ENCODE peak calls at places on chromosomes 16 and 17, in ten cellular contexts. M, H, S, F, E, R, L, P, G and X are unnamed samples. For H3K4me1, the result is how much of the 10 kb centered on the place peaks cover.

GRCh38 chr17:72419866-72420774 is 299.3 kb downstream of the SOX9 start:
- DNase-seq in M (no peak), R (no peak), F (peak), S (peak), E (peak), L (no peak), G (no peak), H (no peak), P (no peak), X (no peak)

GRCh38 chr17:39134878-39135277 is 16.6 kb downstream of the PLXDC1 start:
- DNase-seq in F (no peak), E (peak), R (no peak), S (no peak), H (no peak), G (peak), L (no peak), M (no peak), P (no peak), X (no peak)

GRCh38 chr17:48174833-48175232 is 67.3 kb downstream of the SNX11 start:
- DNase-seq in G (no peak), R (no peak), S (no peak), M (no peak), E (no peak), P (no peak), L (no peak), F (no peak), H (no peak), X (no peak)

GRCh38 chr17:81346908-81347349 is 48.3 kb upstream of the BAHCC1 start:
- DNase-seq in G (peak), M (no peak), L (no peak), S (no peak), H (peak), P (no peak), F (no peak), E (no peak), R (no peak), X (no peak)

GRCh38 chr17:31388770-31389672 is 2.5 kb upstream of the RAB11FIP4 start:
- DNase-seq in H (peak), S (no peak), P (peak), L (peak), F (peak), G (no peak), M (peak), E (peak), R (peak), X (peak)

GRCh38 chr17:28967240-28968135 is 16.2 kb upstream of the PHF12 start:
- DNase-seq in L (no peak), F (no peak), M (no peak), G (no peak), H (no peak), R (no peak), E (no peak), P (no peak), S (no peak), X (peak)

GRCh38 chr17:50139185-50139783 is 9.3 kb upstream of the SAMD14 start:
- DNase-seq in G (peak), F (no peak), P (no peak), M (no peak), E (no peak), L (no peak), S (no peak), H (no peak), R (no peak), X (no peak)

GRCh38 chr16:72840591-72841381 is 207.1 kb downstream of the ZFHX3 start:
- DNase-seq in P (no peak), G (no peak), S (no peak), M (no peak), L (no peak), H (no peak), F (no peak), E (no peak), R (peak), X (no peak)

GRCh38 chr17:58333396-58334207 is 5.0 kb upstream of the TSPOAP1 start:
- DNase-seq in M (no peak), S (no peak), F (no peak), H (peak), E (no peak), R (no peak), P (no peak), G (no peak), L (no peak), X (no peak)

GRCh38 chr17:21200590-21201301 is 13.2 kb downstream of the TMEM11 start:
- DNase-seq in S (no peak), R (no peak), M (no peak), F (no peak), H (no peak), P (no peak), L (no peak), G (peak), E (peak), X (no peak)

GRCh38 chr16:10213748-10214147 is 31.5 kb upstream of the GRIN2A start:
- DNase-seq in L (no peak), R (no peak), P (no peak), G (no peak), F (no peak), H (no peak), M (no peak), S (no peak), E (no peak), X (no peak)

GRCh38 chr17:247767-248166 is 66.3 kb upstream of the DOC2B start:
- DNase-seq in G (peak), P (no peak), R (no peak), M (no peak), F (peak), E (no peak), L (no peak), S (no peak), H (no peak), X (no peak)

GRCh38 chr17:31015639-31016038 is 44.8 kb downstream of the RNF135 start:
- DNase-seq in P (no peak), G (no peak), F (no peak), L (no peak), M (no peak), H (no peak), E (no peak), S (no peak), R (no peak), X (no peak)

GRCh38 chr16:19284207-19284606 is 1.3 kb upstream of the CLEC19A start:
- DNase-seq in P (no peak), F (peak), G (no peak), M (no peak), H (no peak), S (no peak), R (no peak), L (no peak), E (peak), X (no peak)

GRCh38 chr17:40095944-40096791 is 4.2 kb downstream of the NR1D1 start:
- DNase-seq in L (peak), M (peak), H (no peak), G (peak), E (peak), S (peak), P (no peak), F (no peak), R (no peak), X (peak)

GRCh38 chr16:66070140-66070887 is 296.2 kb upstream of the CDH5 start:
- DNase-seq in E (peak), F (peak), G (peak), R (peak), P (peak), H (no peak), S (peak), M (no peak), L (no peak), X (no peak)

GRCh38 chr16:30740364-30741251 is 7.6 kb upstream of the PHKG2 start:
- DNase-seq in M (no peak), P (peak), E (peak), L (no peak), S (peak), G (peak), R (peak), H (no peak), F (peak), X (no peak)

GRCh38 chr17:68344701-68345136 is 53.4 kb downstream of the ARSG start:
- DNase-seq in E (no peak), P (no peak), M (peak), L (peak), F (no peak), R (no peak), S (no peak), G (no peak), H (no peak), X (peak)

GRCh38 chr17:77666480-77666879 is 292.0 kb upstream of the TNRC6C start:
- DNase-seq in P (no peak), M (no peak), E (no peak), H (no peak), F (no peak), L (peak), S (no peak), R (no peak), G (no peak), X (no peak)

GRCh38 chr17:9529033-9529748 is 46.4 kb downstream of the STX8 start:
- DNase-seq in E (peak), R (peak), L (no peak), P (peak), F (no peak), G (no peak), S (no peak), H (peak), M (no peak), X (no peak)

GRCh38 chr17:55727920-55728319 is 5.3 kb upstream of the TMEM100 start:
- DNase-seq in G (no peak), S (no peak), P (no peak), R (no peak), E (peak), L (no peak), H (no peak), F (no peak), M (no peak), X (no peak)
- H3K4me1 ChIP-seq in G (under half), S (under half), P (under half), R (under half), E (half or more), L (under half), H (half or more), F (under half), M (under half), X (under half)

DNA sequence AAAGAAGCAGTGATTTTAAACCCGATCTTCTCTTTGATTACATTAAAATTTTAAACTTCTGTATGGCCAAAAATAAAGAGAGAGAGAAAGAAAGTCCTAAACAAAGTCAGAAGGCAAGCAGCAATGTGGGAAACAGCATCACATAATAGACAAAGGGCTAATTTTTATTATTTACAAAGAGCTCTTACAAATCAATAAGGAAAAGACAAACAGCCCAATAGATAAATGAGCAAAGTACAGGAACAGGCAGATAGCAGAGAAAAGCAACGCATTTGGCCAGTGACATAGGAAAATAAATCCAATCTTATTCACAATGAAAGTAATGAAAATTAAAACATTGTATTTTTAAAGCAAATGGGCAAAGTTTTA is 93.1 kb downstream of the SALL1 start:
- DNase-seq in G (no peak), L (no peak), R (no peak), P (no peak), M (no peak), E (no peak), H (no peak), S (no peak), F (no peak), X (no peak)
- H3K4me1 ChIP-seq in G (under half), L (under half), R (under half), P (under half), M (under half), E (under half), H (under half), S (under half), F (under half), X (under half)

GRCh38 chr16:31886227-31886626 is 12.6 kb downstream of the ZNF267 start:
- DNase-seq in F (no peak), G (no peak), L (no peak), S (no peak), P (no peak), R (no peak), H (no peak), E (no peak), M (no peak), X (no peak)
- H3K4me1 ChIP-seq in F (under half), G (under half), L (under half), S (under half), P (under half), R (under half), H (under half), E (under half), M (under half), X (under half)

DNA sequence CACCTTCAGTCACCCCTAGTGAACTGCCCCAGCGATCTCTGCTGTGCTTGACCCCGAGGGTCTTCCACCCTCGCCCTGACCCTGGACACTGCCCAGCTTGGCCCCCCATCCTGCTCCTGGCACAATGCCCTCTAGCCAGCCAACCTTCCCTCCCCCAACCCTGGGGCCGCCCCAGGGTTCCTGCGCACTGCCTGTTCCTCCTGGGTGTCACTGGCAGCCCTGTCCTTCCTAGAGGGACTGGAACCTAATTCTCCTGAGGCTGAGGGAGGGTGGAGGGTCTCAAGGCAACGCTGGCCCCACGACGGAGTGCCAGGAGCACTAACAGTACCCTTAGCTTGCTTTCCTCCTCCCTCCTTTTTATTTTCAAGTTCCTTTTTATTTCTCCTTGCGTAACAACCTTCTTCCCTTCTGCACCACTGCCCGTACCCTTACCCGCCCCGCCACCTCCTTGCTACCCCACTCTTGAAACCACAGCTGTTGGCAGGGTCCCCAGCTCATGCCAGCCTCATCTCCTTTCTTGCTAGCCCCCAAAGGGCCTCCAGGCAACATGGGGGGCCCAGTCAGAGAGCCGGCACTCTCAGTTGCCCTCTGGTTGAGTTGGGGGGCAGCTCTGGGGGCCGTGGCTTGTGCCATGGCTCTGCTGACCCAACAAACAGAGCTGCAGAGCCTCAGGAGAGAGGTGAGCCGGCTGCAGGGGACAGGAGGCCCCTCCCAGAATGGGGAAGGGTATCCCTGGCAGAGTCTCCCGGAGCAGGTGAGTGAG is at the start of gene TNFSF13:
- DNase-seq in G (peak), S (no peak), H (peak), E (no peak), L (no peak), R (no peak), F (peak), P (no peak), M (no peak), X (no peak)
- H3K4me1 ChIP-seq in G (under half), S (under half), H (half or more), E (under half), L (under half), R (under half), F (half or more), P (under half), M (under half), X (under half)

GRCh38 chr16:88700322-88700635 is 5.9 kb downstream of the RNF166 start:
- DNase-seq in M (no peak), P (no peak), L (no peak), H (no peak), F (no peak), E (no peak), G (no peak), S (no peak), R (no peak), X (no peak)
- H3K4me1 ChIP-seq in M (half or more), P (under half), L (half or more), H (under half), F (under half), E (under half), G (under half), S (under half), R (under half), X (half or more)

GRCh38 chr17:61280851-61281250 is 118.8 kb upstream of the TBX2 start:
- DNase-seq in L (no peak), H (no peak), R (no peak), M (no peak), P (no peak), E (no peak), G (no peak), S (no peak), F (no peak), X (no peak)
- H3K4me1 ChIP-seq in L (under half), H (under half), R (under half), M (under half), P (under half), E (under half), G (under half), S (under half), F (under half), X (under half)

GRCh38 chr17:15249487-15249886 is 15.6 kb downstream of the PMP22 start:
- DNase-seq in R (no peak), G (no peak), L (no peak), P (no peak), F (no peak), E (no peak), S (no peak), H (no peak), M (no peak), X (no peak)
- H3K4me1 ChIP-seq in R (under half), G (half or more), L (under half), P (under half), F (under half), E (under half), S (under half), H (under half), M (under half), X (under half)

GRCh38 chr16:23909792-23910418 is 74.1 kb downstream of the PRKCB start:
- DNase-seq in E (no peak), F (no peak), G (no peak), P (no peak), M (no peak), H (no peak), L (no peak), S (no peak), R (no peak), X (no peak)

GRCh38 chr16:23907903-23908302 is 72.1 kb downstream of the PRKCB start:
- DNase-seq in R (no peak), H (no peak), G (no peak), S (no peak), P (no peak), F (no peak), M (no peak), L (no peak), E (no peak), X (no peak)

GRCh38 chr16:23905027-23905426 is 69.2 kb downstream of the PRKCB start:
- DNase-seq in S (peak), R (peak), E (peak), H (no peak), P (peak), M (no peak), G (no peak), L (no peak), F (no peak), X (no peak)

GRCh38 chr16:23908790-23909189 is 73.0 kb downstream of the PRKCB start:
- DNase-seq in H (no peak), F (no peak), E (no peak), L (no peak), P (no peak), M (no peak), G (no peak), S (no peak), R (no peak), X (no peak)

DNA sequence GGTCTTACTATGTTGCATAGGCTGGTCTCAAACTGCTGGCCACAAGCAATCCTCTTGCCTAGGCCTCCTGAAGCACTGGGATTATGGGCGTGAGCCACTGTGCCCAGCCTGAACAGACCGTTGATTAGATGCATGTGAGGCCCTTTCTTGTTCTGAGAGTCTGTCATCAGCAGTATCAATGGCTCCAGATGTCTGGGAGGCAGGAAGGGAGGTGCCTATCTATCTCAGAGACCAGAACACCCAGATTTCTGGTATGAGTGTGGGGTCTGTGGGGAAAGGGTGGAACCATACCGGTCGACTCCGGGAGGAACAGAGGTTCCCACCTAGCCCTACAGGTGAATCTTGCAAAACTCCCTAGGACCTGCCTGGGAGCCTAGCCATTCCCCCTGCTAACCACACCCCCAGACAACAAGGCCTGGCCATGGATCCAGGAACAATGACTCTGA is 71.7 kb downstream of the PRKCB start:
- DNase-seq in G (no peak), R (no peak), P (no peak), L (no peak), M (no peak), E (no peak), S (no peak), H (no peak), F (no peak), X (no peak)
- H3K4me1 ChIP-seq in G (under half), R (under half), P (under half), L (under half), M (under half), E (under half), S (under half), H (under half), F (under half), X (under half)